ENCODE peak calls at places on chromosomes 16 and 17, in ten cellular contexts. U is dorsolateral prefrontal cortex; H is tibial artery; L is fibroblast of pulmonary artery; D is lung; V is thoracic aorta; M is progenitor cell of endocrine pancreas; B is HL-60; J is CD4-positive, alpha-beta T cell; S is IMR-90. T is an unnamed sample.

GRCh38 chr16:10862432-10862831 is 14.6 kb upstream of the CIITA start:
- DNase-seq in J (no peak), D (peak), S (peak), U (peak), V (peak), H (peak), B (peak), M (no peak), L (peak), T (peak)

GRCh38 chr16:65679785-65680184 is 557.9 kb upstream of the CDH11 start:
- DNase-seq in S (no peak), B (no peak), H (no peak), M (no peak), J (no peak), D (no peak), L (no peak), U (no peak), V (no peak), T (no peak)

GRCh38 chr16:87919681-87919994 is 16.7 kb downstream of the CA5A start:
- DNase-seq in J (no peak), M (no peak), H (no peak), D (no peak), U (no peak), B (no peak), S (no peak), L (no peak), V (no peak), T (no peak)

GRCh38 chr16:17343028-17343427 is 127.7 kb downstream of the XYLT1 start:
- DNase-seq in S (no peak), L (no peak), V (no peak), H (no peak), U (no peak), D (no peak), M (no peak), J (peak), B (peak), T (no peak)

GRCh38 chr17:78495634-78496033 is 81.6 kb downstream of the DNAH17 start:
- DNase-seq in B (no peak), M (no peak), D (no peak), J (no peak), H (no peak), S (no peak), L (no peak), V (no peak), U (no peak), T (no peak)

GRCh38 chr16:78122774-78123315 is 23.4 kb downstream of the WWOX start:
- DNase-seq in L (peak), H (no peak), D (no peak), S (peak), J (no peak), B (no peak), V (no peak), M (no peak), U (no peak), T (peak)

GRCh38 chr16:14399397-14400284 is 230.4 kb downstream of the PARN start:
- DNase-seq in S (peak), B (no peak), L (peak), M (no peak), V (peak), H (peak), D (no peak), U (peak), J (no peak), T (peak)

GRCh38 chr17:57662644-57663308 is 82.3 kb downstream of the CCDC182 start:
- DNase-seq in L (peak), S (peak), B (peak), J (no peak), U (peak), H (peak), M (peak), V (peak), D (peak), T (peak)

GRCh38 chr16:567362-568256 is 804 bp downstream of the NHLRC4 start:
- DNase-seq in S (no peak), D (no peak), B (no peak), M (no peak), V (no peak), L (no peak), J (no peak), U (no peak), H (no peak), T (no peak)

GRCh38 chr16:46746821-46747776 is 1.0 kb downstream of the MYLK3 start:
- DNase-seq in S (no peak), V (no peak), D (no peak), B (no peak), L (no peak), J (no peak), M (no peak), H (no peak), U (no peak), T (no peak)

GRCh38 chr17:60398227-60398959 is 6.5 kb upstream of the USP32 start:
- DNase-seq in L (no peak), H (no peak), J (no peak), V (no peak), B (peak), U (no peak), M (no peak), D (no peak), S (no peak), T (no peak)

GRCh38 chr17:78535285-78536197 is 41.7 kb downstream of the DNAH17 start:
- DNase-seq in D (peak), S (no peak), V (no peak), U (no peak), L (no peak), J (no peak), B (no peak), H (no peak), M (no peak), T (no peak)

GRCh38 chr17:40075216-40076100 is 12.7 kb downstream of the THRA start:
- DNase-seq in M (peak), B (peak), L (peak), H (peak), U (peak), D (peak), J (peak), V (peak), S (peak), T (peak)

GRCh38 chr16:68539704-68540370 is 746 bp downstream of the ZFP90 start:
- DNase-seq in L (no peak), S (no peak), B (peak), U (no peak), J (no peak), D (no peak), H (no peak), V (no peak), M (no peak), T (peak)

GRCh38 chr17:17811381-17812210 is 25.2 kb downstream of the SREBF1 start:
- DNase-seq in B (no peak), V (no peak), M (no peak), S (no peak), J (no peak), U (no peak), L (peak), H (no peak), D (no peak), T (no peak)

GRCh38 chr17:17809527-17810373 is 27.0 kb downstream of the SREBF1 start:
- DNase-seq in H (peak), S (no peak), L (peak), U (no peak), J (no peak), M (no peak), B (no peak), V (no peak), D (no peak), T (peak)

GRCh38 chr17:17808706-17809432 is 27.9 kb downstream of the SREBF1 start:
- DNase-seq in J (no peak), S (peak), M (no peak), L (peak), H (no peak), V (no peak), U (no peak), B (no peak), D (no peak), T (peak)

GRCh38 chr17:17812211-17813054 is 24.4 kb downstream of the SREBF1 start:
- DNase-seq in L (peak), U (no peak), J (peak), D (peak), B (peak), V (no peak), H (peak), S (peak), M (peak), T (peak)

DNA sequence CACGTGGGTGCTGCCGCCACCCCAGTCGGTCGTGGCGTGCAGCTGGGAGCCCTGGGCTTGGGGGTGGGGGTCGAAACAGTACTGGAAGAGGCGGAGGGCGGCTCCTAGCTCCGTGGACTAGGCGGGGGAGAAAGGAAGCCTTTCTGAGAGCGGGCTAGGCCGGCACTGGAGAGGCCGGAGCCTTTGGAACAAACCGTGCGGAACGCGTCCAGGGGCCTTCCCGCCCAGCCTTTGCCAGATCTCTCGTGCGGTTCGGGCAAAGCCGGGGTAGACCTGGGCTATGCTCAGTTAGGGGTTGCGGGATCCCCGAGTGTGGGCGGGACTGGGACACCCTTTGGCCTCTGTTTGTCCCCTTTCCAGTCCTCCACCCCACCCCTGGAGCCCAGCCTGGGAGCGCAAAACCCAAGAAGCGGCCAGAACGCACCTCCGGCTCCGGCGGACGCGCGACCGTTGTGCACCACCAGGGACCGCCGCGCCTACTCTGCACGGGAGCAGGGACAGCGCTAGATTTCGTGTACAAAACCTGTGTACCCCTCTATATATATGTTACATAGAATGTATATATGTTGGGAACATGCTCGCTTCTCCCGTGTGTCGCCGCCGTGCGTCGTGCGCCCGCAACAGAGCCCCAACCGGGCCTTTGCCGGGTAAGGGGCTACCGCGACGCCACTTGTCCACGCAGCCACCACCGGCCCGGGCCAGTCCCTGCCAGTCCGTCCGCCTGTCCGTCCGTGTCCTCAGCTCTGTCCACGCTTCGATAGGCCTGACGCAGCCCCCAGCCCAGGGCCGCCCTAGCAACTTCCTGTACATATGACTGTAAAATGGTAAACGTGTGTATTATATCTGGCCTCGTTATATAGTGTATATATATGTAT is 26.2 kb downstream of the SREBF1 start:
- DNase-seq in V (no peak), S (no peak), U (no peak), J (no peak), H (no peak), D (no peak), B (no peak), M (no peak), L (peak), T (peak)
- TF ChIP-seq CTCF in V (no peak), S (no peak), U (no peak), J (no peak), H (no peak), D (no peak), B (no peak), M (no peak), L (no peak), T (no peak)

GRCh38 chr17:82172461-82173160 is 40.0 kb downstream of the CCDC57 start:
- DNase-seq in D (no peak), L (no peak), H (no peak), M (no peak), S (no peak), B (no peak), U (no peak), V (no peak), J (no peak), T (no peak)
- TF ChIP-seq CTCF in D (no peak), L (no peak), H (no peak), M (no peak), S (no peak), B (no peak), U (no peak), V (no peak), J (no peak), T (no peak)

DNA sequence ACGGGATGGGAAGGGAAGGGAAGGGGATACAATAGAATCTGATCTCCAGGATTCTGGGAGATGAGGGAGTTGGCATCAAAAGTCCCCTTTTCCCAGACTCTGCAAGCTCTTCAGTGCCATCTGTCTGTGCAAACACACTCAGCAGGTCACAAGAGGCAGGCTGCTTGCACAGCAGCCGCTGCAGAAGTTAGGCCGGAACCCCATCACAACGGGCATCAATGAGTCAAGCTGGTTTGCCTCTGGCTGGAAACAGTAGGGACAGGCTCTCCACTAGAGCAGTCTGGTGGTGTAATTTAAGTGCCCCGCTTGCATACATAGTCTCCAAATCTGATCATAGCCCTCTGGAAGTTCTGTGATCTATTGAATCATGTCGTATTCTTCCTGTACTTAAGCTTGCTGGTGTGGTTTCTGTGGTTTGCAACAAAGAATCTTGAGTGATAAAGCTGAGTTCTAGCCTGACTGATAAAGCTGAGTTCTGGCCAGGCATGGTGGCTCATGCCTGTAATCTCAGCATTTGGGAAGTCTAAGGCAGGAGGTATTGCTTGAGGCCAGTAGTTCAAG is 33.7 kb upstream of the KDM8 start:
- DNase-seq in V (no peak), D (no peak), U (no peak), L (peak), B (peak), M (no peak), S (peak), J (peak), H (no peak), T (peak)
- TF ChIP-seq CTCF in V (no peak), D (no peak), U (no peak), L (peak), B (peak), M (peak), S (peak), J (no peak), H (no peak), T (peak)

GRCh38 chr17:45301674-45302073 is 15.1 kb downstream of the MAP3K14 start:
- DNase-seq in L (no peak), V (no peak), S (no peak), B (no peak), U (no peak), M (no peak), J (no peak), D (no peak), H (no peak), T (no peak)
- TF ChIP-seq CTCF in L (no peak), V (no peak), S (no peak), B (no peak), U (no peak), M (no peak), J (no peak), D (no peak), H (no peak), T (no peak)

GRCh38 chr16:23803591-23804123 is 32.1 kb upstream of the PRKCB start:
- DNase-seq in M (peak), B (peak), V (no peak), J (peak), D (peak), H (peak), L (peak), U (peak), S (peak), T (peak)
- TF ChIP-seq CTCF in M (peak), B (peak), V (peak), J (peak), D (peak), H (peak), L (peak), U (peak), S (peak), T (peak)

DNA sequence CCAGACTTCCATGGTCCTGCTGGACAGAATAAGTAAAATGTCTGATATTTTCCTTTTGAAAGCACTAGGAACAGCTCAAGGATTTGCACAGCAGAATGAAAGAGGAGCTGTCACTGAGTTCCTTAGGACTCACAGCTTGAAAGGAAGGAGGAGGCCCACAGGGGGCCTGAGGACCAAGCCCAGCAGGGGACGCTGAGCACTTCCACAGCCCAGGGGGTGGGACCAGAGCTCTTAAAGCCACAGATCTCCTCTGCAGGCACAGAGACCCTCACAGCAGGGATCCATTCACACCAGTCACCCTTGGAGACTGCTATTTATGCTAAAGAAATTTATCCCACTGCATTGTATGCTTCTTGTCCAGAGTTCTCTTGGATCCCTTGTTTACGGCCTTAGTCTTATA is 253.3 kb downstream of the STX8 start:
- DNase-seq in B (no peak), J (no peak), V (no peak), D (no peak), U (no peak), S (no peak), H (no peak), M (no peak), L (no peak), T (no peak)
- TF ChIP-seq CTCF in B (no peak), J (no peak), V (no peak), D (no peak), U (no peak), S (no peak), H (no peak), M (peak), L (no peak), T (no peak)

GRCh38 chr16:50674831-50675230 is 6.3 kb downstream of the SNX20 start:
- DNase-seq in V (no peak), D (no peak), B (no peak), H (no peak), M (no peak), U (no peak), L (no peak), S (no peak), J (no peak), T (no peak)

GRCh38 chr16:50670476-50670875 is 10.6 kb downstream of the SNX20 start:
- DNase-seq in B (no peak), J (no peak), H (no peak), M (no peak), D (no peak), U (no peak), L (no peak), S (no peak), V (no peak), T (no peak)

GRCh38 chr16:50673496-50674275 is 7.4 kb downstream of the SNX20 start:
- DNase-seq in S (no peak), J (no peak), L (no peak), U (no peak), V (no peak), H (no peak), D (no peak), B (no peak), M (no peak), T (no peak)

GRCh38 chr16:50669741-50670140 is 11.4 kb downstream of the SNX20 start:
- DNase-seq in V (no peak), L (no peak), B (no peak), J (no peak), S (no peak), U (no peak), D (no peak), H (no peak), M (no peak), T (no peak)

DNA sequence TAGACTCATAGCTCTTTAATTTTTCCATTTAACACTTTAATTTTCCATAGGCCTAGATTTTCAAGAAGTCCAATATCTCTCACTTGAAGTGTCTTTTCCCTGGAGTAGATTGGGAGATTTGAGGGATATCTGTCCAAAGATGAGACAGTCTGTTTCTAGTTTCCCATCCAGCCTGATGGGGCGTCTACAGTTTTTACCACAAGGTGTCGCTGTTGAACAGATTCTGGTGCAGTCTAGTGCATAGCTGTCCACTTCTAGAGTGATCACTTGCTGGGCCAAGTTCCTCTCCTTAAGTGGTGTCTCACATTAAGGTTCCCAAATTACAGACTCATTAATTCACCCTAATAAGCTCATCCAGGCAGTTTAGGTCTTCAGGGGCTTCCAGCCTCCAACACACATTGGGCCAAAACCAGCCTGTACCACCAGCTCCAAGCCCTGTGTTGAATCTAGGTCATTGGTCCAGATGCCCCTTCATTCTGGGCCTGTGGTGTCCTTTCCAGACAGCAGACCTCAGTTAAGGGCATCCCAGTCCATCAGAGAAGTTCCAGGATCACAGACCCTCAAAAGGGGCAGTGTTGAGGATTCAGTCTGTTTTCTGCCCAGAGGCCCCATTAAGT is 9.4 kb downstream of the SNX20 start:
- DNase-seq in L (peak), S (peak), U (no peak), V (no peak), H (no peak), J (no peak), B (peak), M (no peak), D (no peak), T (peak)
- TF ChIP-seq CTCF in L (peak), S (peak), U (peak), V (peak), H (peak), J (peak), B (peak), M (peak), D (no peak), T (peak)

GRCh38 chr16:35908942-35909341 is 2449.5 kb downstream of the TP53TG3F start:
- DNase-seq in H (no peak), L (no peak), U (no peak), M (no peak), D (no peak), S (no peak), V (no peak), B (peak), J (no peak), T (no peak)
- TF ChIP-seq CTCF in H (no peak), L (no peak), U (no peak), M (no peak), D (no peak), S (no peak), V (no peak), B (peak), J (no peak), T (peak)

DNA sequence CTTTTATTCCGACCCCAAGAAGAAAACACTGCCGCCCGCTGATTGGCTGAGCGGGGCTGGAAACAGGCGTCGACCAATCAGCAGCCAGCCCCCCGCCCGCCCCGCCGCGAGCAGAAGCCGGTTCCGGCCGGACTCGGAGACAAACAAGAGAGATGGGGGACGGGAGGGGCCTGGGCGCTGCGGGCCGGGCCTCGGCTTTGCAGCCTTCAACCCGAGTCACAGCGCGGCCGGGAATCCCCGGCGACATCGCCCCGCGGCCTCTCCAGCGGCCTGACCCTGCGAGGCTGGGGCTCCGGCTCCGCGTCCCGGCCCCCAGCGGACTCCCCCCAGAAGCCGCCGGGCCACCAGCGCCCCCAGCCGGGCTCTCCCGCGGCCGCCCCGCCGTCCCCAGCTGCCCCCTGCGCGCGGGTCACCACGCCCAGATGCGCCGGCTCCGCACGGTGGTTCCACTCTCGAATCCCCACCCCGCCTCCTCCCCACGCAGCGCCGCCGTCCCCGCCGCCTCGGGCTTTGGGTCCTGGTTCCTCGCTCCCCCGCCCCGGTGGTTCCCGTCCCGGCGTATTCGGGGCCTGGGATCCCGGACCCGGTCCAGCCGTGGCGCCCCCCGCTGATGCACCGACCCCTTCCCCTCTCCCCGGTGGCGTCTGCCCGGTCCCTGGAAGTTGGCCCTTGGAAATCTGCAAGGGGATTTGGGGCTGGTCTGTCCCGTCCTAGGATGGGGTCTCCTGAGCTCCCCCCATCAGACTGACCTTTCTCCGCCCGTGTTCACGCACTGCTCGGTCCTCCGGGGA is 417 bp upstream of the SLC43A2 start:
- DNase-seq in D (peak), S (peak), L (peak), U (peak), M (peak), V (peak), J (peak), B (peak), H (peak), T (peak)
- TF ChIP-seq CTCF in D (peak), S (peak), L (no peak), U (peak), M (peak), V (peak), J (no peak), B (no peak), H (peak), T (no peak)

T was measured in fibroblast of mammary gland.